ENCODE peak calls at places on chromosomes 11 and 22, in ten cellular contexts. K is psoas muscle, Q is astrocyte of the spinal cord, G is neural progenitor cell, B is colonic mucosa, Z is BJ, U is dorsolateral prefrontal cortex, W is mammary epithelial cell, P is astrocyte of the cerebellum, S is IMR-90. E is an unnamed sample.

GRCh38 chr11:2209370-2209801 is 37.8 kb upstream of the TH start:
- DNase-seq in K (peak; percentile 30), Q (no peak), G (no peak), B (peak; percentile 18), Z (no peak), U (no peak), W (no peak), P (no peak), S (no peak), E (no peak)

GRCh38 chr11:26914968-26915367 is 78.9 kb upstream of the FIBIN start:
- DNase-seq in K (no peak), Q (no peak), G (no peak), B (no peak), Z (no peak), U (no peak), W (no peak), P (no peak), S (no peak), E (no peak)

GRCh38 chr11:113384551-113384950 is 3.0 kb upstream of the ANKK1 start:
- DNase-seq in K (no peak), Q (peak; percentile 90), G (no peak), B (no peak), Z (peak; percentile 64), U (no peak), W (peak; percentile 100), P (peak; percentile 74), S (peak; percentile 96), E (peak; percentile 89)

GRCh38 chr11:2528301-2529050 is 83.7 kb downstream of the KCNQ1 start:
- DNase-seq in K (peak; percentile 49), Q (no peak), G (no peak), B (no peak), Z (no peak), U (no peak), W (no peak), P (no peak), S (no peak), E (no peak)

GRCh38 chr11:125275905-125276634 is 111.5 kb downstream of the PKNOX2 start:
- DNase-seq in K (no peak), Q (peak; percentile 42), G (no peak), B (no peak), Z (no peak), U (no peak), W (peak; percentile 45), P (no peak), S (peak; percentile 64), E (peak; percentile 94)

GRCh38 chr11:855343-855674 is 12.7 kb downstream of the TSPAN4 start:
- DNase-seq in K (no peak), Q (no peak), G (no peak), B (no peak), Z (no peak), U (no peak), W (no peak), P (no peak), S (no peak), E (no peak)

GRCh38 chr22:20080445-20080775 is 369 bp downstream of the DGCR8 start:
- DNase-seq in K (peak; percentile 83), Q (peak; percentile 51), G (peak; percentile 87), B (peak; percentile 68), Z (no peak), U (peak; percentile 20), W (peak; percentile 50), P (no peak), S (peak; percentile 30), E (peak; percentile 35)

GRCh38 chr11:14894657-14895598 is 2.9 kb upstream of the CYP2R1 start:
- DNase-seq in K (peak; percentile 50), Q (peak; percentile 40), G (no peak), B (no peak), Z (no peak), U (peak; percentile 44), W (no peak), P (no peak), S (peak; percentile 52), E (peak; percentile 77)

GRCh38 chr11:2844116-2844515 is 41.5 kb downstream of the CDKN1C start:
- DNase-seq in K (peak; percentile 42), Q (no peak), G (no peak), B (no peak), Z (no peak), U (no peak), W (peak; percentile 27), P (no peak), S (no peak), E (no peak)

GRCh38 chr11:117713676-117714075 is 83.3 kb downstream of the DSCAML1 start:
- DNase-seq in K (no peak), Q (no peak), G (no peak), B (no peak), Z (no peak), U (no peak), W (no peak), P (no peak), S (no peak), E (no peak)

GRCh38 chr11:12454782-12455181 is 77.4 kb downstream of the PARVA start:
- DNase-seq in K (no peak), Q (peak; percentile 28), G (no peak), B (no peak), Z (no peak), U (no peak), W (peak; percentile 50), P (no peak), S (peak; percentile 58), E (peak; percentile 57)

GRCh38 chr11:17734418-17734911 is at the start of gene KCNC1:
- DNase-seq in K (peak; percentile 70), Q (peak; percentile 22), G (peak; percentile 90), B (no peak), Z (no peak), U (peak; percentile 44), W (no peak), P (no peak), S (peak; percentile 34), E (peak; percentile 6)

GRCh38 chr22:24805790-24806662 is at the start of gene SGSM1:
- DNase-seq in K (peak; percentile 83), Q (peak; percentile 27), G (peak; percentile 96), B (peak; percentile 80), Z (no peak), U (peak; percentile 50), W (peak; percentile 54), P (no peak), S (peak; percentile 27), E (no peak)

GRCh38 chr11:1939006-1939626 is 8.0 kb upstream of the MRPL23 start:
- DNase-seq in K (peak; percentile 76), Q (no peak), G (no peak), B (no peak), Z (no peak), U (no peak), W (no peak), P (no peak), S (no peak), E (no peak)

GRCh38 chr22:19719055-19719482 is 4.3 kb upstream of the GP1BB start:
- DNase-seq in K (no peak), Q (no peak), G (no peak), B (no peak), Z (no peak), U (no peak), W (no peak), P (no peak), S (no peak), E (no peak)

GRCh38 chr11:58923300-58923788 is 15.9 kb upstream of the GLYATL1 start:
- DNase-seq in K (no peak), Q (peak; percentile 54), G (peak; percentile 70), B (peak; percentile 55), Z (no peak), U (no peak), W (peak; percentile 86), P (peak; percentile 29), S (peak; percentile 46), E (peak; percentile 56)

GRCh38 chr11:92512204-92512569 is 287.6 kb downstream of the FAT3 start:
- DNase-seq in K (no peak), Q (no peak), G (no peak), B (no peak), Z (no peak), U (no peak), W (no peak), P (no peak), S (no peak), E (no peak)

DNA sequence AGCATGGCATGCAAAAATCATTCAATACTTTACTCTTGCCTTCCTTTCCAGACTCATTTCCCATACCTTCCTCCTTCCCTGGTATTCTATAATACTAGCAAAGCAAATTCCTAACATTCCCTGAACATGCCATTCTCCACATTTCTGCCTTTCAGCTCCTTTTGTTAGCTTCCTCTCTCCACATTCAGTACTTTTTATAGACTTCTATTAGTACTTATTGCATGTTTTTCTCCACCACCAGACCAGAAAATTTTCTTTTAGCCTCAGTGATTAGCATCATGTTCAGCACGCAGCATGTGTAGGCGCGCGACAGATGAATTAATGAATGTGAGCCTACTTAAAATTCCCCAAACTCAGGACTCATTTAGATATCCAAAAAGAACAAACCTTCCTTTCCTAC is 935.3 kb downstream of the DLG2 start:
- DNase-seq in K (no peak), Q (no peak), G (peak; percentile 55), B (no peak), Z (no peak), U (no peak), W (no peak), P (no peak), S (no peak), E (no peak)
- TF ChIP-seq CTCF in K (no peak), Q (no peak), G (no peak), B (no peak), Z (no peak), U (no peak), W (no peak), P (no peak), S (no peak), E (no peak)

GRCh38 chr22:26430600-26430999 is 1.5 kb downstream of the ASPHD2 start:
- DNase-seq in K (no peak), Q (no peak), G (no peak), B (no peak), Z (no peak), U (no peak), W (no peak), P (no peak), S (no peak), E (no peak)
- H3K4me3 ChIP-seq in K (no peak overlapping the region), Q (no peak overlapping the region), G (peak overlapping the region; percentile 56), B (no peak overlapping the region), Z (no peak overlapping the region), U (no peak overlapping the region), W (no peak overlapping the region), P (no peak overlapping the region), S (no peak overlapping the region), E (no peak overlapping the region)

GRCh38 chr11:36638586-36638985 is 40.5 kb upstream of the RAG2 start:
- DNase-seq in K (no peak), Q (no peak), G (no peak), B (no peak), Z (no peak), U (no peak), W (no peak), P (no peak), S (no peak), E (no peak)
- TF ChIP-seq CTCF in K (no peak), Q (no peak), G (no peak), B (no peak), Z (no peak), U (no peak), W (no peak), P (no peak), S (no peak), E (no peak)

DNA sequence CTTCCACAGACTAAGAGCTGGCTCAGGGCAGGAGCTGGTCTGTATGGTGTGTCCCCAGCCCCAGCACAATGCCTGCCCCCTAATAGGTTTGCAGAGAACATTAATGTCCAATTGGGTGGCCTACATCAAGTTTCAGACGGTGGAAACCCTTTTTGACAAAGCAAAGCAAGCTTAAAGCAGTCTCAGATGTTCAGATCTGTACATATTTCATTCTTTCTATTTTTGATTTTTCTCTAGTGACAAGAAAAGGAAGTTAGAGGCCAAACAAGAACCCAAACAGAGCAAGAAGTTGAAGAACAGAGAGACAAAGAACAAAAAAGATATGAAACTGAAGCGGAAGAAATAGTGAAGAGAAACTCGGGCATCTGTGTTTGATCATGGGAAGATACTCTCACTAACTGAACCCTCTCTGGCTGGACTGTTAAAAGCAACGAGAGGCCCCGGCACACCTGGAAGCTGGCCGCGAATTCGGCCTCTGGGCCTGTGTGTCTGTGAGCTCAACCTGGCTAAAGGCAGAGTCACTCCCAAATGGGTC is 40.5 kb downstream of the NAT10 start:
- DNase-seq in K (no peak), Q (no peak), G (no peak), B (no peak), Z (no peak), U (no peak), W (no peak), P (no peak), S (no peak), E (no peak)
- H3K4me3 ChIP-seq in K (no peak overlapping the region), Q (no peak overlapping the region), G (no peak overlapping the region), B (no peak overlapping the region), Z (no peak overlapping the region), U (no peak overlapping the region), W (no peak overlapping the region), P (no peak overlapping the region), S (no peak overlapping the region), E (no peak overlapping the region)